ENCODE peak calls at places on chromosomes 7 and 10, in nine cellular contexts. T, Z, P, W, E, F, V, N and M are unnamed samples.

GRCh38 chr7:71594746-71595145 is 462.8 kb downstream of the GALNT17 start:
- DNase-seq in T (no peak), Z (peak), P (no peak), W (no peak), E (no peak), F (no peak), V (no peak), N (no peak), M (no peak)

GRCh38 chr10:24645784-24646183 is 77.9 kb downstream of the ARHGAP21 start:
- DNase-seq in T (no peak), Z (no peak), P (no peak), W (no peak), E (no peak), F (peak), V (no peak), N (peak), M (no peak)

GRCh38 chr10:102467971-102468438 is 16.7 kb upstream of the C10orf95 start:
- DNase-seq in T (no peak), Z (no peak), P (no peak), W (no peak), E (no peak), F (no peak), V (no peak), N (no peak), M (no peak)

GRCh38 chr10:107409517-107409916 is 245.0 kb upstream of the SORCS1 start:
- DNase-seq in T (no peak), Z (peak), P (no peak), W (peak), E (no peak), F (peak), V (no peak), N (peak), M (no peak)

GRCh38 chr10:93701903-93702277 is 502 bp downstream of the FRA10AC1 start:
- DNase-seq in T (peak), Z (peak), P (no peak), W (peak), E (no peak), F (peak), V (no peak), N (peak), M (peak)

GRCh38 chr7:47327698-47328391 is 254.1 kb downstream of the TNS3 start:
- DNase-seq in T (no peak), Z (peak), P (peak), W (peak), E (peak), F (peak), V (no peak), N (peak), M (peak)

GRCh38 chr10:22945934-22946673 is 18.3 kb downstream of the ARMC3 start:
- DNase-seq in T (no peak), Z (no peak), P (no peak), W (no peak), E (no peak), F (no peak), V (no peak), N (no peak), M (no peak)

GRCh38 chr7:139111885-139112284 is 2.4 kb upstream of the ZC3HAV1 start:
- DNase-seq in T (no peak), Z (no peak), P (no peak), W (no peak), E (no peak), F (no peak), V (no peak), N (no peak), M (no peak)

GRCh38 chr10:79418886-79419595 is 26.4 kb downstream of the ZCCHC24 start:
- DNase-seq in T (no peak), Z (no peak), P (no peak), W (no peak), E (peak), F (no peak), V (no peak), N (no peak), M (no peak)

GRCh38 chr10:112370424-112370819 is 3.5 kb upstream of the ACSL5 start:
- DNase-seq in T (no peak), Z (no peak), P (no peak), W (no peak), E (no peak), F (no peak), V (no peak), N (no peak), M (no peak)

GRCh38 chr10:122419016-122419415 is 35.4 kb upstream of the ARMS2 start:
- DNase-seq in T (no peak), Z (no peak), P (no peak), W (peak), E (no peak), F (no peak), V (no peak), N (peak), M (no peak)

GRCh38 chr10:63286754-63287264 is 153.7 kb downstream of the NRBF2 start:
- DNase-seq in T (no peak), Z (no peak), P (no peak), W (no peak), E (no peak), F (peak), V (no peak), N (no peak), M (no peak)
- H3K4me3 ChIP-seq in T (no peak), Z (no peak), P (no peak), W (no peak), E (no peak), F (no peak), V (no peak), N (no peak), M (no peak)

DNA sequence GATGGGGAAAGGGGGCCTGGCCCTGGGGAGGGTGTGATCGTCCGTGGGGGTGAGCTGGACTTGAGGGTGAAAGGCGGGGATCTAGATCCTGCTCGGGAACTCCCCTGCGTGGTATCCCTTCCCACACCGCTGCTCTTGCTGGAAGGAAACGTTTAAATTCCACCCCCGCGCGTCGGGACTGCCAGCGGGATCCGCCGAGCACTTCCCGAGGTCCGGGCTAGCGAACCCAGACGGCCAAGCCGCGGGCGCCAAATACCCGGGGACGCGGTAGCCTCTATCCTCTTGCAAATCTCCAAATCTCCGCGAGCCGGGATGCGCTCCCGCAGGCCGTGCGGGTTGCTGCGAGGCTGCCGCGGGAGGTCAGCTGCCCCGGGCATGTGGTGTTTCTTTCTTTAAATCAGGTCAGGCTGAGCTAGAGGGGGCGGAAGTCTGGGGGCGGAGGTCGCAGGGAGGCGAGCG is 904 bp downstream of the NPTX2 start:
- DNase-seq in T (no peak), Z (no peak), P (no peak), W (no peak), E (no peak), F (no peak), V (no peak), N (peak), M (no peak)
- H3K4me3 ChIP-seq in T (no peak), Z (peak), P (peak), W (peak), E (peak), F (no peak), V (no peak), N (no peak), M (peak)

GRCh38 chr7:150357771-150358427 is 10.7 kb upstream of the REPIN1 start:
- DNase-seq in T (no peak), Z (peak), P (no peak), W (no peak), E (peak), F (peak), V (no peak), N (no peak), M (no peak)

GRCh38 chr7:150358433-150358832 is 10.2 kb upstream of the REPIN1 start:
- DNase-seq in T (no peak), Z (no peak), P (no peak), W (no peak), E (peak), F (no peak), V (no peak), N (no peak), M (no peak)

GRCh38 chr7:150355666-150356059 is 13.0 kb upstream of the REPIN1 start:
- DNase-seq in T (no peak), Z (no peak), P (no peak), W (no peak), E (peak), F (no peak), V (no peak), N (no peak), M (no peak)

GRCh38 chr7:150357277-150357676 is 11.3 kb upstream of the REPIN1 start:
- DNase-seq in T (no peak), Z (no peak), P (no peak), W (no peak), E (peak), F (no peak), V (no peak), N (no peak), M (no peak)

GRCh38 chr7:150356265-150356897 is 12.2 kb upstream of the REPIN1 start:
- DNase-seq in T (peak), Z (no peak), P (peak), W (no peak), E (peak), F (no peak), V (no peak), N (peak), M (no peak)
- H3K4me3 ChIP-seq in T (no peak), Z (no peak), P (no peak), W (no peak), E (no peak), F (no peak), V (no peak), N (no peak), M (no peak)

GRCh38 chr7:91191771-91192170 is 72.5 kb upstream of the FZD1 start:
- DNase-seq in T (no peak), Z (peak), P (no peak), W (no peak), E (no peak), F (no peak), V (no peak), N (no peak), M (no peak)

GRCh38 chr7:91194841-91195240 is 69.4 kb upstream of the FZD1 start:
- DNase-seq in T (no peak), Z (no peak), P (peak), W (peak), E (no peak), F (no peak), V (no peak), N (no peak), M (peak)

GRCh38 chr7:91193141-91193540 is 71.1 kb upstream of the FZD1 start:
- DNase-seq in T (no peak), Z (peak), P (no peak), W (peak), E (no peak), F (no peak), V (no peak), N (peak), M (no peak)

GRCh38 chr7:91198371-91198770 is 65.9 kb upstream of the FZD1 start:
- DNase-seq in T (no peak), Z (no peak), P (no peak), W (no peak), E (no peak), F (no peak), V (no peak), N (no peak), M (no peak)

DNA sequence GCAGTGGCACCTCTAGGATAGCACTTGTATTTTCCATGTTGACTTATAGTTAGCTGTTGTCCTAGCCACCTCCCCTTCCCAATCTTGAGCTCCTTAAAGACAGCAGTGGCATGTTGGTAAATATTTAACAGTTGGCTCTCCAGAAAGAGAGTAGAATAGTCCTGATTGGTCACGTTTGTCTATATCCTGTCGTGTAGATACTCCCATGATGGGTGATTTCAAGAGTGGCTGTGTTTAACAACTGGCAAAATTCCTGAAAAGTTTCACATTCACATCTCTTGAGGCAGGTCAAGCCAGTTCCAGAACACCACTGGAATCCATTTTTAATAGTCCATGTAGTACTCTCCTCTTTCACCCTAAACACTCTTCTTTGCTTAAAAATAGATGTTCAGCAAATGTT is 68.2 kb upstream of the FZD1 start:
- DNase-seq in T (no peak), Z (no peak), P (no peak), W (no peak), E (no peak), F (no peak), V (no peak), N (no peak), M (no peak)
- H3K4me3 ChIP-seq in T (no peak), Z (no peak), P (no peak), W (no peak), E (no peak), F (no peak), V (no peak), N (no peak), M (no peak)

GRCh38 chr10:75432176-75432575 is 752 bp downstream of the LRMDA start:
- DNase-seq in T (no peak), Z (no peak), P (no peak), W (no peak), E (no peak), F (no peak), V (no peak), N (no peak), M (no peak)
- H3K4me3 ChIP-seq in T (no peak), Z (no peak), P (no peak), W (no peak), E (no peak), F (no peak), V (no peak), N (peak), M (no peak)

GRCh38 chr7:74320645-74321178 is 31.5 kb downstream of the CLIP2 start:
- DNase-seq in T (no peak), Z (no peak), P (no peak), W (no peak), E (no peak), F (no peak), V (no peak), N (no peak), M (no peak)

GRCh38 chr7:74329225-74329624 is 40.0 kb downstream of the CLIP2 start:
- DNase-seq in T (no peak), Z (no peak), P (no peak), W (no peak), E (no peak), F (no peak), V (no peak), N (no peak), M (no peak)

GRCh38 chr7:74324499-74325229 is 35.5 kb downstream of the CLIP2 start:
- DNase-seq in T (no peak), Z (no peak), P (no peak), W (no peak), E (peak), F (no peak), V (no peak), N (no peak), M (no peak)

DNA sequence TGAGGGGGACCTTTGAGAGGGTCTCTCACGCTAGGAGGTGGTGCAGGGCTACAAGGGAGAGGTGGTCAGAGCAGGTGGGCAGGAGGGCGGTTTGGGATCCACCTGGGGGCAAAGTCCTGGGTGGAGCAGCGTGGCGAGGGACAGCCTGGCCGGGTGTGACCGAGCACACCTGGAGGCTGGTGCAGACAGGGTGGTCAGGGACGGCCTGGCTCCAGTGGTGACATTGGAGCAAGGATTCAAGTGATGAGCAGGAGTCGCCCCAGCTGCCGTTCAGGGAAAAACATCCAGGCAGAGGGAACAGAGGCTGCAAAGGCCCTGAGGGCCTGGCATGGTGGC is 36.0 kb downstream of the CLIP2 start:
- DNase-seq in T (no peak), Z (no peak), P (no peak), W (no peak), E (no peak), F (no peak), V (no peak), N (no peak), M (no peak)
- H3K4me3 ChIP-seq in T (no peak), Z (no peak), P (peak), W (no peak), E (no peak), F (no peak), V (no peak), N (no peak), M (no peak)

GRCh38 chr7:143238289-143238995 is 16.6 kb downstream of the TAS2R40 start:
- DNase-seq in T (no peak), Z (no peak), P (no peak), W (no peak), E (no peak), F (peak), V (no peak), N (no peak), M (no peak)

GRCh38 chr7:143239822-143240221 is 18.0 kb downstream of the TAS2R40 start:
- DNase-seq in T (no peak), Z (no peak), P (no peak), W (peak), E (no peak), F (peak), V (no peak), N (peak), M (no peak)

GRCh38 chr7:143237363-143237762 is 15.5 kb downstream of the TAS2R40 start:
- DNase-seq in T (no peak), Z (no peak), P (no peak), W (no peak), E (no peak), F (no peak), V (no peak), N (no peak), M (no peak)

GRCh38 chr7:143243011-143243410 is 20.2 kb upstream of the GSTK1 start:
- DNase-seq in T (no peak), Z (no peak), P (no peak), W (no peak), E (no peak), F (no peak), V (no peak), N (no peak), M (no peak)

DNA sequence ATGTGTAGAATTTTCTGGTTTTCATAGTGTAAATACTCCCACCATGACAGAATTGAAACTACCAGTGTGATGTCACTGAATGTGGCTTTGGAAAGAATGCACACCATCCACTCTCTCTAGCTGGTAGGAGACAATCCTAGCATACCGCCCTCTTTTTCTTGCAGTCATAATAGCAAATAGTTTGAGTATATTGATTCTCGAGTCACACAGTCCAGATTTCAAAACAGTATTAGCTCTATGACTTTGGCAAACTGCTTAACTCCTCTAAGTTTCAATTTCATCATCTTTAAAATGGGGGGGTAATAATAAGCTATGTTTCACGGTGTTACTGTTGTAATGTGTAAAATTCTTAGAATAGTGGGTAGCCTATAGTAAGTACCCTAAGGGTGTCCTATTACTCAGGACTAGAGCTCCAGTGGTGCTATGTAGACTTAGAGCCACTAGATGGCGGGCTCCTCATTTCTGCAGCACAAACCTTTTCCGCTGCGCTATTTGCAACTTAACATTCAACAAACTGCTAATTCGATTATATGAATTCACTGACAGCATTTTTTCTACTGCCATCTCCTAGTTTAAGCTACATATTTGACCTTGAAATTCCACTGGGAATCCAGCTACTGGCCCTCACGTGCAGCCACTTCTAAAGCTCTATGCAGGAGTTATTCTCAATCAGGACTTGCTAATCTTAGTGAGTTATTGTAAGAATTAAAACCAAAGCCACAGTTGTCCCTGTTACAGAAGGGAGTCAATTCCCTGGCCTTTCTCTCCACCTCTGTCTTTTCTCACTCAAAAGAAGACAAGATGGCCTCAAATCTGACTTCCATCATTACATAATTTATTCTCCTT is 18.7 kb downstream of the TAS2R40 start:
- DNase-seq in T (peak), Z (peak), P (peak), W (peak), E (peak), F (peak), V (no peak), N (peak), M (peak)
- H3K4me3 ChIP-seq in T (no peak), Z (no peak), P (no peak), W (no peak), E (no peak), F (no peak), V (no peak), N (peak), M (no peak)

DNA sequence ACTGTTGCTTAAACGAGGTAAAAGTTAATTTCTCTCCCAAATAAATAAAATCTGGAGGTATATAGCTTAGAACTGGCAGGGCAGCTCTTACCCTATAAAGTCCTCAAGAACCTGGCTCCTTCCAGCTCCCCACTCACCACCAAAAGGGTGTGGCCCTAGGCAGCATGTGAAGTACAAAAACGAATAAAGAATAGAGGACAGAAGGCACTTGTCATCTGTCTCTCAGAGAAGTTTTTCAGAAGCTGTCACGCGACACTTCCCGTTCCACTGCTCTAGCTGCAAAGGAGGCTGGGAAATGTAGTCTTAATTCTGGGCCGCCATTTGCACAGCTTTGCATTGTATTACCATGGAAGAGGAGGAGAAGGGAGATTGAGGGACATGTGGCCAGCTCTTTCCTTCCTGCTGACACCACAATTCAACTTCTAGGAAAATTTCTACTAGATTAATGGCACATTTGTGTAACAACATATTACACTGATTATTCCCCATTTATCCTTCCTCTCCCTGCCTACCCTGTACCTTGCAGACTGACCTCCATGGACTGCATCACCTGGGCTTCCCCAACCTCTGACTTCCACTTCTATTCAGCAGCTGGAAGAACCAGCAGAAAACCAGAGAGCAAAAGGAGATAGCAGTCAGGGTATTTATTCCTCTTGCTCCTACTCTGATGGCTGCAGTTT is 62.2 kb downstream of the CCDC71L start:
- DNase-seq in T (peak), Z (peak), P (peak), W (no peak), E (peak), F (peak), V (peak), N (peak), M (peak)
- H3K4me3 ChIP-seq in T (no peak), Z (peak), P (peak), W (peak), E (no peak), F (peak), V (no peak), N (peak), M (peak)

GRCh38 chr7:155296788-155297516 is 726 bp upstream of the INSIG1 start:
- DNase-seq in T (peak), Z (peak), P (no peak), W (peak), E (peak), F (peak), V (peak), N (peak), M (peak)
- H3K4me3 ChIP-seq in T (peak), Z (peak), P (peak), W (peak), E (peak), F (peak), V (peak), N (peak), M (peak)

GRCh38 chr7:73830618-73830871 is 251 bp upstream of the CLDN4 start:
- DNase-seq in T (no peak), Z (no peak), P (no peak), W (no peak), E (no peak), F (no peak), V (no peak), N (no peak), M (no peak)
- H3K4me3 ChIP-seq in T (no peak), Z (no peak), P (no peak), W (no peak), E (no peak), F (no peak), V (no peak), N (no peak), M (no peak)